ENCODE peak calls at places on chromosome 14, in four cellular contexts. Z, Q, M and H are unnamed samples.

GRCh38 chr14:22456421-22456820 is 132.6 kb downstream of the DAD1 start:
- DNase-seq in Z (no peak), Q (no peak), M (no peak), H (no peak)

GRCh38 chr14:90398841-90399540 is 2.2 kb downstream of the CALM1 start:
- DNase-seq in Z (no peak), Q (no peak), M (no peak), H (no peak)

GRCh38 chr14:64725360-64725815 is 21.2 kb downstream of the PLEKHG3 start:
- DNase-seq in Z (no peak), Q (no peak), M (no peak), H (no peak)

GRCh38 chr14:68885226-68886108 is 92.6 kb upstream of the ZFP36L1 start:
- DNase-seq in Z (no peak), Q (no peak), M (no peak), H (no peak)

GRCh38 chr14:32201196-32201815 is 539 bp upstream of the RNU6-7 start:
- DNase-seq in Z (peak; percentile 97), Q (peak; percentile 86), M (peak; percentile 98), H (peak; percentile 77)

GRCh38 chr14:71527807-71528206 is 404.4 kb upstream of the RGS6 start:
- DNase-seq in Z (no peak), Q (no peak), M (no peak), H (no peak)

GRCh38 chr14:52325126-52325525 is 11.0 kb downstream of the PTGER2 start:
- DNase-seq in Z (no peak), Q (no peak), M (no peak), H (no peak)

GRCh38 chr14:88563845-88564244 is 1.0 kb downstream of the ZC3H14 start:
- DNase-seq in Z (no peak), Q (no peak), M (no peak), H (no peak)

GRCh38 chr14:95222870-95223398 is 65.6 kb upstream of the DICER1 start:
- DNase-seq in Z (no peak), Q (no peak), M (peak; percentile 21), H (no peak)

GRCh38 chr14:26403760-26404159 is 194.1 kb downstream of the NOVA1 start:
- DNase-seq in Z (no peak), Q (no peak), M (no peak), H (no peak)

GRCh38 chr14:35808076-35808657 is 928 bp downstream of the RALGAPA1 start:
- DNase-seq in Z (peak; percentile 32), Q (peak; percentile 31), M (no peak), H (peak; percentile 32)

GRCh38 chr14:61077946-61078738 is 97.1 kb downstream of the SLC38A6 start:
- DNase-seq in Z (no peak), Q (no peak), M (no peak), H (no peak)

GRCh38 chr14:54211562-54212308 is 185.1 kb upstream of the CDKN3 start:
- DNase-seq in Z (no peak), Q (peak; percentile 7), M (no peak), H (no peak)

GRCh38 chr14:21104448-21105060 is 3.7 kb downstream of the TMEM253 start:
- DNase-seq in Z (peak; percentile 78), Q (peak; percentile 87), M (no peak), H (peak; percentile 29)

GRCh38 chr14:86654558-86655184 is 1124.7 kb downstream of the FLRT2 start:
- DNase-seq in Z (peak; percentile 86), Q (peak; percentile 51), M (peak; percentile 34), H (peak; percentile 16)
- TF ChIP-seq HMGXB4 in Z (no peak), Q (no peak), M (no peak), H (no peak)

GRCh38 chr14:34086358-34086757 is 135.5 kb upstream of the EGLN3 start:
- DNase-seq in Z (no peak), Q (no peak), M (no peak), H (no peak)

GRCh38 chr14:34081126-34081575 is 130.3 kb upstream of the EGLN3 start:
- DNase-seq in Z (no peak), Q (no peak), M (no peak), H (no peak)

GRCh38 chr14:34078117-34078743 is 127.4 kb upstream of the EGLN3 start:
- DNase-seq in Z (no peak), Q (peak; percentile 89), M (no peak), H (peak; percentile 77)

GRCh38 chr14:34085695-34086094 is 134.8 kb upstream of the EGLN3 start:
- DNase-seq in Z (no peak), Q (no peak), M (no peak), H (no peak)

DNA sequence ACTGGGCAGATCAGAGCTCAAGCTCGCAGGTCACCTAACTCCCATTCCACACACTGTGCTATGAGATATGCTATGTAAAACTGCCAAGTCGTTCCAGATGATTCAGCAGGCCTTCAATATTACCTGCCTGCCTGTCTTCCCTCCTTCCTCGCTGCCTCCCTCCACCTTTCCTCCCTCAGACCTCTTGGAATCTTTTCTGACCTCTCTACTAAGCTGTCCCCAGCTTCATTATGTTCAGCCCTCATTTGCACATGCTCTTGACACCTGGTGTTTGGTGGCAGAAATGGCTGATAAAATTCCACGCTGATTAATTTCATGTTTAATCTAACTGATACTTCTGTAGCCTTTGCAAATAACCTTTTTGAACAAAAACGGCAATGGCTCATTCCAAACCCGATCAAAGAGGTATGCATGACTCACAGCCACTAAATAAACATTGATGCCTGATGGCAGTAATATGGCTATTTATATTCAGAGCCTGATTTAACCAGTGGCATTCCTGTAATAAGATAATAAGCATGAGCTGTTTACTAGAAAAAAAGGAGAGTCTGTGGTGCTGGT is 130.8 kb upstream of the EGLN3 start:
- DNase-seq in Z (no peak), Q (peak; percentile 59), M (peak; percentile 86), H (no peak)
- TF ChIP-seq HMGXB4 in Z (no peak), Q (no peak), M (no peak), H (no peak)

DNA sequence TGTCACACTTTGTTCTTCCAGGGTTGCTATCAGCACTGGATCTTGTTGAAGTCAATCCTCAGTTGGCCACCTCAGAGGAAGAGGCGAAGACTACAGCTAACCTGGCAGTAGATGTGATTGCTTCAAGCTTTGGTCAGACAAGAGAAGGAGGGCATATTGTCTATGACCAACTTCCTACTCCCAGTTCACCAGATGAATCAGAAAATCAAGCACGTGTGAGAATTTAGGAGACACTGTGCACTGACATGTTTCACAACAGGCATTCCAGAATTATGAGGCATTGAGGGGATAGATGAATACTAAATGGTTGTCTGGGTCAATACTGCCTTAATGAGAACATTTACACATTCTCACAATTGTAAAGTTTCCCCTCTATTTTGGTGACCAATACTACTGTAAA is 23.7 kb downstream of the VTI1B start:
- DNase-seq in Z (no peak), Q (no peak), M (no peak), H (no peak)
- TF ChIP-seq HMGXB4 in Z (no peak), Q (no peak), M (no peak), H (no peak)

DNA sequence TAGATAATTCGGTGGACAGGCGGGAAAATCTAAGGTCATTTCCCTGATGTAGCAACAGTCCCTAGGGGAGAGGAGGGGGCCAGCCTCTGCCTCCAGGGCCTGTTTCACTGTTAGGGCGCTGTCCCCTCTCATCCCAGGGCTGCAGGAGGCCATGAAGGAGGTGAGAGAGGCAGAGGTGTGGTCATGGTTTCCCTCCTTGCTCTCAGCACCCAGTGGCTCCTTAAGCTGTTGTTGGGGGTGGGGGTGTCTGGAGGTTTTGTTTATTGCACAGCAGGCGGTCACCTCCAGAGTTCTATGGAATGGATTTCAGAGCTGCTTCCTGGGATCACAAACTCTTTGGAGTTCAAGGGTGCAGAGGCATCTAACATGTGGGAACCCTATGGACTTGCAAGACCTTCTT is 212.5 kb upstream of the RTL1 start:
- DNase-seq in Z (no peak), Q (no peak), M (no peak), H (no peak)
- TF ChIP-seq HMGXB4 in Z (no peak), Q (no peak), M (no peak), H (no peak)

GRCh38 chr14:79514700-79515099 is 696.6 kb downstream of the DIO2 start:
- DNase-seq in Z (no peak), Q (peak; percentile 63), M (no peak), H (no peak)
- TF ChIP-seq HMGXB4 in Z (no peak), Q (no peak), M (no peak), H (no peak)